ENCODE peak calls at places on chromosome 2, in ten cellular contexts. H is left ventricle myocardium inferior; N is tibial nerve; I is prostate gland; W is CD4-positive, CD25-positive, alpha-beta regulatory T cell; B is sigmoid colon; V is breast epithelium; X is GM23248; T is spleen; D is astrocyte. M is an unnamed sample.

GRCh38 chr2:109290887-109291675 is 162.1 kb downstream of the SH3RF3 start:
- DNase-seq in V (no peak), D (peak), W (no peak), B (peak), N (no peak), X (peak), I (no peak), T (peak), H (peak), M (peak)

GRCh38 chr2:177264209-177264538 is 353 bp downstream of the NFE2L2 start:
- DNase-seq in W (no peak), H (no peak), X (peak), I (no peak), B (peak), T (peak), D (no peak), V (peak), N (no peak), M (no peak)

GRCh38 chr2:212330263-212330662 is 208.3 kb downstream of the ERBB4 start:
- DNase-seq in N (no peak), T (peak), I (peak), W (no peak), B (peak), V (no peak), X (peak), H (peak), D (no peak), M (no peak)

GRCh38 chr2:241218131-241219029 is 29.9 kb downstream of the ANO7 start:
- DNase-seq in V (no peak), W (peak), X (peak), D (no peak), B (no peak), H (peak), N (no peak), T (peak), I (no peak), M (no peak)

GRCh38 chr2:46989491-46990230 is 74.1 kb upstream of the MCFD2 start:
- DNase-seq in T (no peak), X (no peak), V (no peak), N (no peak), H (no peak), I (no peak), B (no peak), D (no peak), W (no peak), M (no peak)

GRCh38 chr2:216372761-216373291 is 543 bp upstream of the MARCHF4 start:
- DNase-seq in B (no peak), I (no peak), D (peak), X (peak), N (no peak), W (no peak), T (no peak), H (no peak), V (no peak), M (no peak)

GRCh38 chr2:115161531-115162453 is 719.4 kb downstream of the DPP10 start:
- DNase-seq in V (no peak), B (peak), D (no peak), N (no peak), X (no peak), I (no peak), W (no peak), T (no peak), H (no peak), M (no peak)

GRCh38 chr2:218980800-218981389 is 4.1 kb downstream of the FEV start:
- DNase-seq in B (peak), D (no peak), W (no peak), X (peak), I (no peak), V (no peak), H (no peak), T (peak), N (no peak), M (no peak)

GRCh38 chr2:24261441-24261840 is 86.6 kb downstream of the FAM228A start:
- DNase-seq in T (no peak), W (peak), D (no peak), I (no peak), X (no peak), V (no peak), H (no peak), N (no peak), B (no peak), M (no peak)

GRCh38 chr2:2727876-2728511 is 396.9 kb upstream of the MYT1L start:
- DNase-seq in I (no peak), H (no peak), B (no peak), V (no peak), T (no peak), W (no peak), D (no peak), N (no peak), X (no peak), M (no peak)

GRCh38 chr2:211745295-211746097 is 793.1 kb downstream of the ERBB4 start:
- DNase-seq in X (peak), W (peak), I (peak), N (no peak), H (no peak), V (no peak), T (no peak), D (peak), B (no peak), M (peak)

GRCh38 chr2:27427863-27428212 is 593 bp upstream of the NRBP1 start:
- DNase-seq in N (no peak), T (no peak), X (no peak), I (no peak), W (no peak), V (no peak), H (no peak), B (no peak), D (no peak), M (no peak)

GRCh38 chr2:240874715-240875227 is 6.1 kb downstream of the AGXT start:
- DNase-seq in N (no peak), H (no peak), W (no peak), T (peak), X (no peak), D (no peak), B (no peak), I (no peak), V (no peak), M (no peak)

GRCh38 chr2:233973786-233974185 is 56.6 kb downstream of the TRPM8 start:
- DNase-seq in V (no peak), T (no peak), N (no peak), X (no peak), D (peak), H (no peak), B (no peak), I (no peak), W (no peak), M (no peak)

GRCh38 chr2:42801388-42801787 is 9.0 kb upstream of the HAAO start:
- DNase-seq in V (no peak), N (no peak), B (no peak), H (no peak), D (no peak), I (no peak), T (no peak), W (no peak), X (peak), M (no peak)

GRCh38 chr2:43051316-43051715 is 175.1 kb downstream of the ZFP36L2 start:
- DNase-seq in I (no peak), T (peak), H (no peak), W (peak), D (peak), N (no peak), B (peak), V (no peak), X (peak), M (no peak)

GRCh38 chr2:85649201-85650190 is 18.5 kb downstream of the SFTPB start:
- DNase-seq in I (no peak), D (peak), X (peak), T (no peak), W (no peak), V (no peak), N (no peak), H (no peak), B (no peak), M (no peak)

GRCh38 chr2:26745609-26746327 is 18.3 kb upstream of the SLC35F6 start:
- DNase-seq in B (peak), H (peak), N (peak), I (peak), T (peak), W (peak), V (peak), D (peak), X (peak), M (peak)

GRCh38 chr2:127218843-127219715 is 1.0 kb downstream of the CYP27C1 start:
- DNase-seq in N (no peak), B (no peak), W (no peak), D (no peak), T (no peak), X (peak), I (no peak), V (no peak), H (no peak), M (no peak)

GRCh38 chr2:231222318-231223000 is 24.0 kb downstream of the ARMC9 start:
- DNase-seq in I (no peak), H (no peak), X (peak), T (no peak), D (peak), V (no peak), B (peak), N (no peak), W (no peak), M (no peak)

GRCh38 chr2:3747032-3747654 is 43.8 kb downstream of the DCDC2C start:
- DNase-seq in H (no peak), D (no peak), T (no peak), X (no peak), V (no peak), N (no peak), W (no peak), I (no peak), B (no peak), M (no peak)

GRCh38 chr2:204551464-204551863 is 6.2 kb downstream of the PARD3B start:
- DNase-seq in B (no peak), V (no peak), X (peak), N (no peak), I (no peak), W (no peak), D (no peak), T (no peak), H (no peak), M (no peak)

GRCh38 chr2:240958366-240959213 is 39.8 kb upstream of the SNED1 start:
- DNase-seq in V (peak), W (no peak), I (no peak), X (no peak), T (peak), N (peak), B (peak), H (no peak), D (no peak), M (no peak)

GRCh38 chr2:66189598-66189997 is 245.3 kb upstream of the MEIS1 start:
- DNase-seq in B (no peak), X (peak), V (no peak), I (no peak), T (no peak), H (no peak), W (no peak), D (no peak), N (no peak), M (no peak)

GRCh38 chr2:86673976-86674670 is 46.0 kb upstream of the RMND5A start:
- DNase-seq in T (no peak), X (no peak), I (peak), W (no peak), B (no peak), D (peak), V (no peak), N (no peak), H (no peak), M (no peak)

GRCh38 chr2:176074919-176075425 is 8.8 kb downstream of the EVX2 start:
- DNase-seq in X (no peak), W (no peak), N (no peak), I (no peak), B (no peak), V (no peak), H (no peak), T (no peak), D (no peak), M (no peak)

GRCh38 chr2:42296226-42296625 is 64.8 kb downstream of the COX7A2L start:
- DNase-seq in I (no peak), N (no peak), T (no peak), W (no peak), D (no peak), V (no peak), H (no peak), B (no peak), X (no peak), M (no peak)

GRCh38 chr2:226017107-226017506 is 617.6 kb downstream of the NYAP2 start:
- DNase-seq in D (no peak), N (no peak), H (no peak), X (no peak), T (no peak), B (no peak), I (no peak), W (no peak), V (no peak), M (no peak)

GRCh38 chr2:21183306-21183705 is 59.5 kb downstream of the TDRD15 start:
- DNase-seq in T (no peak), N (no peak), V (no peak), W (no peak), B (no peak), X (no peak), D (no peak), H (no peak), I (no peak), M (no peak)

GRCh38 chr2:177689623-177690022 is 297.1 kb downstream of the AGPS start:
- DNase-seq in N (no peak), B (no peak), X (no peak), V (no peak), T (no peak), I (no peak), D (no peak), H (no peak), W (no peak), M (no peak)

GRCh38 chr2:112474844-112475486 is 7.0 kb upstream of the TTL start:
- DNase-seq in D (peak), H (no peak), I (no peak), V (no peak), X (peak), B (no peak), W (no peak), T (no peak), N (no peak), M (no peak)

GRCh38 chr2:82950148-82950547 is 1508.9 kb downstream of the SUCLG1 start:
- DNase-seq in W (no peak), T (no peak), B (no peak), I (no peak), H (no peak), X (no peak), D (no peak), N (no peak), V (no peak), M (no peak)

GRCh38 chr2:167294031-167294774 is 405.9 kb downstream of the XIRP2 start:
- DNase-seq in T (peak), V (no peak), I (no peak), X (peak), B (no peak), N (no peak), W (peak), D (peak), H (no peak), M (peak)

GRCh38 chr2:96485751-96486643 is 19.2 kb downstream of the NEURL3 start:
- DNase-seq in H (peak), V (peak), X (peak), W (peak), T (peak), N (no peak), B (peak), D (peak), I (peak), M (no peak)

GRCh38 chr2:240396623-240397541 is 38.6 kb upstream of the GPC1 start:
- DNase-seq in V (peak), H (no peak), B (peak), D (no peak), X (peak), W (no peak), I (no peak), T (peak), N (peak), M (no peak)

GRCh38 chr2:25561136-25561850 is 112.1 kb downstream of the DTNB start:
- DNase-seq in N (no peak), T (no peak), B (no peak), X (no peak), D (no peak), H (no peak), V (no peak), W (no peak), I (no peak), M (no peak)

GRCh38 chr2:45964226-45964841 is 312.9 kb downstream of the PRKCE start:
- DNase-seq in I (peak), B (peak), D (peak), V (peak), T (peak), H (peak), X (peak), N (peak), W (no peak), M (peak)
- H3K27ac ChIP-seq in I (no peak), B (peak), D (peak), V (peak), T (no peak), H (peak), X (peak), N (no peak), W (no peak), M (no peak)

DNA sequence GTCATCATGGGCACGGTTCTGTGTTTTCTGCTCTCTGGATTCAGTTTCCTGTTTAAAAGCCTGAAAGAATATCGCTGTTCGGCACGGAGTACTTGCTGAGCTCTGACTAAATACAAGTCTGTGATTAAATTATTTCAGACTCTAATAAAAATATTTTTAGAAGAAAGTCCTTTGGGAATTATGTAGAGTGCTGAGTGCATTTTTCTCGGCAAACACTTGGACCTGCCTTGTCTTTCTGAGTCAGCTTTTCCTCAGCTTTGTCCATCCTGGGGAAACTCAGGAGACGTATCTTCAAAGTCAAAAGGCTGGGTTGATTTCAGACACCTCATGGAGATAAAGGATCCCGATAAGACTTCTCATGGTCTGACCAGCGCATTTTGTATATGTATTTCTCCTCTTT is 45.9 kb downstream of the IL1R2 start:
- DNase-seq in V (no peak), B (no peak), D (peak), I (no peak), W (no peak), H (no peak), X (peak), N (no peak), T (no peak), M (no peak)
- H3K27ac ChIP-seq in V (peak), B (peak), D (peak), I (peak), W (no peak), H (peak), X (peak), N (peak), T (no peak), M (no peak)

GRCh38 chr2:207771421-207771820 is 1.7 kb upstream of the FZD5 start:
- DNase-seq in V (no peak), W (no peak), B (no peak), I (no peak), T (no peak), X (no peak), D (no peak), N (no peak), H (no peak), M (no peak)
- H3K27ac ChIP-seq in V (no peak), W (no peak), B (no peak), I (no peak), T (peak), X (no peak), D (no peak), N (peak), H (no peak), M (no peak)

DNA sequence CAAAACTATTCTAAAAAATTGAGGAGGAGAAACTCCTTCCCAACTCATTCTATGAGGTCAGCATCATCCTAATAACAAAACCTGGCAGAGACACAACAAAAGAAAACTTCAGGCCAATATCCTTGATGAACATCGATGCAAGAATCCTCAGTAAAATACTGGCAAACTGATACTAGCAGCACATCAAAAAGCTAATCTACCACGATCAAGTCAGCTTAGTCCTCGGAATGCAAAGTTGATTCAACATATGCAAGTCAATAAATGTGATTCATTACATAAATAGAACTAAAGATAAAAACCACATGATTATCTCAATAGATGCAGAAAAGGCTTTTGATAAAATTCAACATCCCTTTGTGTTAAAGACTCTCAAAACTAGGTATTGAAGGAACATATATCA is 63.1 kb downstream of the EHBP1 start:
- DNase-seq in B (no peak), T (no peak), V (no peak), H (no peak), W (no peak), X (peak), N (no peak), D (peak), I (no peak), M (no peak)
- H3K27ac ChIP-seq in B (no peak), T (no peak), V (no peak), H (no peak), W (no peak), X (peak), N (no peak), D (peak), I (no peak), M (no peak)

DNA sequence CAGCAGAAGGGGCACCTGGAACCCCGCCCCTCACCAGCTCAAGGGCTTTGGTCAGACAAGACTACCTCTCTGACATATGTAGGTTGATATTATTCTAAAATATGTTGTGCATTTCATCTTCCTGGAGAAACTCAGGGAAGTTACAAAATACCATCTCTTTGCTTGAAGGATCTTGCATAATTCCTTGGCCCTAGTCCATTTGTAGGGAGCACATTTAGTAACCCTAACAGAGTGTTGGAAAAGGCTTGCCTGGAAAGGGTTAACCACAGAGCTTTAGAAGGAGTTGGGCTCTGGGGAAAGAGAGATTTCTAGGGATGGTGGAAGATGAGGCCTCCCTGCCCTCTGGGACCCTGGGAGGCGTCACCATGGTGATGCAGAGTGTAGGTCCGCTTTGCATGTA is 143.0 kb upstream of the SLC1A4 start:
- DNase-seq in H (no peak), W (no peak), N (no peak), I (no peak), X (peak), B (no peak), V (no peak), D (no peak), T (no peak), M (no peak)
- H3K27ac ChIP-seq in H (no peak), W (no peak), N (no peak), I (no peak), X (no peak), B (no peak), V (no peak), D (no peak), T (no peak), M (no peak)

GRCh38 chr2:61144697-61145268 is 17.2 kb upstream of the C2orf74 start:
- DNase-seq in T (peak), N (peak), W (peak), V (peak), X (peak), H (peak), I (peak), B (peak), D (peak), M (peak)
- H3K27ac ChIP-seq in T (peak), N (peak), W (peak), V (peak), X (peak), H (peak), I (peak), B (peak), D (peak), M (peak)

DNA sequence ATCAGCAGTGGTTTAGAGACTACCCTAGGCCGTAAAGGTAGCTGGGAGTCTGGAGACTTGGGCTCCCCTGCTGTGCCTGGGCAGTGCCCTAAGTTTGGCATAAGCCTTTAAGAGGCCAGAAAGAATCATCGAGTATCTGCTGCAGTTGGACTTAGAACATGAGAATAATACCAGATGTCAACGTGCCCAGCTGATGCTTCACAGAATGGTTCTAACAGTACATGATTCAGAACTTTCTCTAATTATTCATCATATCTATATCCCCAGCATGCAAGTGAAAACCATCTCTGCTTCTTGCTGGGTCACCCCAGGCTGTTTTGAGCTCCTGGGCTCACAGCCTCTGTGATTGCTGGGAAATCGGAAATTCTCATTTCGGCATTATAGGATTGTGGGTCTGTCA is 118.1 kb downstream of the NCK2 start:
- DNase-seq in N (no peak), X (peak), H (no peak), V (no peak), I (no peak), D (no peak), W (no peak), B (no peak), T (no peak), M (no peak)
- H3K27ac ChIP-seq in N (no peak), X (no peak), H (no peak), V (no peak), I (no peak), D (no peak), W (peak), B (no peak), T (no peak), M (no peak)

M was measured in caudate nucleus.